ENCODE peak calls at places on chromosomes 13 and 19, in five cellular contexts. One of them, this sample, is unnamed.

GRCh38 chr19:56125806-56126590 is 4.9 kb upstream of the ZNF787 start:
- DNase-seq in stimulated activated naive CD4-positive, alpha-beta T cell: no peak
- DNase-seq in CD8-positive, alpha-beta T cell: no peak
- DNase-seq in CD4-positive, CD25-positive, alpha-beta regulatory T cell: no peak
- DNase-seq in fibroblast of the aortic adventitia: no peak
- DNase-seq in this sample: no peak

GRCh38 chr19:15374796-15375440 is 4.7 kb downstream of the AKAP8 start:
- DNase-seq in stimulated activated naive CD4-positive, alpha-beta T cell: no peak
- DNase-seq in CD8-positive, alpha-beta T cell: no peak
- DNase-seq in CD4-positive, CD25-positive, alpha-beta regulatory T cell: no peak
- DNase-seq in fibroblast of the aortic adventitia: no peak
- DNase-seq in this sample: no peak

GRCh38 chr19:17069249-17069648 is 6.0 kb downstream of the HAUS8 start:
- DNase-seq in stimulated activated naive CD4-positive, alpha-beta T cell: no peak
- DNase-seq in CD8-positive, alpha-beta T cell: no peak
- DNase-seq in CD4-positive, CD25-positive, alpha-beta regulatory T cell: no peak
- DNase-seq in fibroblast of the aortic adventitia: no peak
- DNase-seq in this sample: no peak

GRCh38 chr19:16066611-16067104 is 9.6 kb upstream of the TPM4 start:
- DNase-seq in stimulated activated naive CD4-positive, alpha-beta T cell: peak; percentile 53
- DNase-seq in CD8-positive, alpha-beta T cell: peak; percentile 42
- DNase-seq in CD4-positive, CD25-positive, alpha-beta regulatory T cell: peak; percentile 79
- DNase-seq in fibroblast of the aortic adventitia: peak; percentile 74
- DNase-seq in this sample: peak; percentile 86

GRCh38 chr19:10740798-10741197 is 22.9 kb downstream of the DNM2 start:
- DNase-seq in stimulated activated naive CD4-positive, alpha-beta T cell: no peak
- DNase-seq in CD8-positive, alpha-beta T cell: no peak
- DNase-seq in CD4-positive, CD25-positive, alpha-beta regulatory T cell: no peak
- DNase-seq in fibroblast of the aortic adventitia: peak; percentile 18
- DNase-seq in this sample: no peak

GRCh38 chr13:20401958-20402856 is 123.5 kb downstream of the CRYL1 start:
- DNase-seq in stimulated activated naive CD4-positive, alpha-beta T cell: no peak
- DNase-seq in CD8-positive, alpha-beta T cell: no peak
- DNase-seq in CD4-positive, CD25-positive, alpha-beta regulatory T cell: peak; percentile 31
- DNase-seq in fibroblast of the aortic adventitia: peak; percentile 17
- DNase-seq in this sample: no peak

GRCh38 chr19:5953680-5954213 is 24.2 kb downstream of the RANBP3 start:
- DNase-seq in stimulated activated naive CD4-positive, alpha-beta T cell: peak; percentile 39
- DNase-seq in CD8-positive, alpha-beta T cell: peak; percentile 45
- DNase-seq in CD4-positive, CD25-positive, alpha-beta regulatory T cell: peak; percentile 65
- DNase-seq in fibroblast of the aortic adventitia: no peak
- DNase-seq in this sample: no peak

GRCh38 chr13:70630247-70630646 is 522.0 kb upstream of the KLHL1 start:
- DNase-seq in stimulated activated naive CD4-positive, alpha-beta T cell: no peak
- DNase-seq in CD8-positive, alpha-beta T cell: no peak
- DNase-seq in CD4-positive, CD25-positive, alpha-beta regulatory T cell: no peak
- DNase-seq in fibroblast of the aortic adventitia: no peak
- DNase-seq in this sample: no peak

GRCh38 chr19:50994129-50994528 is 7.3 kb downstream of the KLK8 start:
- DNase-seq in stimulated activated naive CD4-positive, alpha-beta T cell: no peak
- DNase-seq in CD8-positive, alpha-beta T cell: no peak
- DNase-seq in CD4-positive, CD25-positive, alpha-beta regulatory T cell: no peak
- DNase-seq in fibroblast of the aortic adventitia: no peak
- DNase-seq in this sample: no peak

This sample was measured in HuH-7.